ENCODE peak calls at places on chromosome 7, in five cellular contexts. H, P, A, F and T are unnamed samples. For H3K27me3, the result is how much of the 10 kb centered on the place peaks cover.

GRCh38 chr7:151519765-151520418 is at the start of gene RHEB:
- DNase-seq in H (peak), A (peak), F (peak), P (peak), T (peak)

GRCh38 chr7:157545681-157546060 is 208.9 kb downstream of the DNAJB6 start:
- DNase-seq in A (no peak), F (no peak), P (no peak), H (no peak), T (no peak)

GRCh38 chr7:94087664-94088352 is 83.7 kb upstream of the BET1 start:
- DNase-seq in A (peak), P (peak), H (peak), F (peak), T (peak)

GRCh38 chr7:129786825-129787563 is 165.8 kb downstream of the UBE2H start:
- DNase-seq in A (peak), P (no peak), F (no peak), H (peak), T (no peak)

GRCh38 chr7:106617860-106618259 is 43.1 kb downstream of the CCDC71L start:
- DNase-seq in F (no peak), H (no peak), P (no peak), A (no peak), T (no peak)

GRCh38 chr7:77501165-77501515 is 36.0 kb upstream of the PTPN12 start:
- DNase-seq in H (no peak), F (no peak), P (no peak), A (no peak), T (no peak)

GRCh38 chr7:42746226-42746625 is 165.6 kb downstream of the C7orf25 start:
- DNase-seq in H (no peak), F (no peak), P (no peak), A (no peak), T (no peak)

GRCh38 chr7:38554586-38554985 is 76.6 kb downstream of the AMPH start:
- DNase-seq in F (no peak), A (no peak), P (no peak), H (no peak), T (no peak)

GRCh38 chr7:46133741-46134140 is 212.7 kb upstream of the IGFBP3 start:
- DNase-seq in H (no peak), A (no peak), F (no peak), P (no peak), T (no peak)

GRCh38 chr7:108348913-108349312 is 107.3 kb downstream of the NRCAM start:
- DNase-seq in A (no peak), P (no peak), H (no peak), F (no peak), T (peak)

GRCh38 chr7:48781783-48782182 is 142.6 kb upstream of the CDC14C start:
- DNase-seq in H (no peak), A (no peak), P (no peak), F (no peak), T (peak)

GRCh38 chr7:15820319-15820718 is 133.8 kb upstream of the MEOX2 start:
- DNase-seq in P (no peak), H (no peak), A (no peak), F (no peak), T (no peak)

GRCh38 chr7:17944720-17945119 is 4.4 kb upstream of the SNX13 start:
- DNase-seq in F (no peak), A (no peak), H (no peak), P (no peak), T (no peak)

GRCh38 chr7:90938371-90938770 is 325.9 kb upstream of the FZD1 start:
- DNase-seq in H (no peak), A (no peak), P (no peak), F (no peak), T (no peak)

GRCh38 chr7:68381731-68382130 is 1216.5 kb upstream of the AUTS2 start:
- DNase-seq in A (no peak), F (no peak), H (no peak), P (no peak), T (no peak)

GRCh38 chr7:66736892-66737291 is 3.6 kb upstream of the RABGEF1 start:
- DNase-seq in P (no peak), F (no peak), H (no peak), A (no peak), T (no peak)

GRCh38 chr7:129098409-129099084 is 43.6 kb upstream of the TNPO3 start:
- DNase-seq in P (peak), F (no peak), A (peak), H (no peak), T (peak)

GRCh38 chr7:98474558-98474957 is 73.7 kb upstream of the BAIAP2L1 start:
- DNase-seq in F (no peak), A (no peak), P (no peak), H (no peak), T (no peak)

GRCh38 chr7:79855172-79855571 is 279.5 kb upstream of the GNAI1 start:
- DNase-seq in P (no peak), F (no peak), H (no peak), A (no peak), T (no peak)

GRCh38 chr7:44348851-44349781 is 23.7 kb upstream of the CAMK2B start:
- DNase-seq in H (peak), A (peak), F (no peak), P (no peak), T (no peak)

GRCh38 chr7:17040701-17041100 is 158.9 kb upstream of the AGR3 start:
- DNase-seq in H (no peak), F (no peak), A (no peak), P (no peak), T (no peak)

GRCh38 chr7:82264752-82265305 is 178.7 kb downstream of the CACNA2D1 start:
- DNase-seq in P (no peak), H (no peak), A (no peak), F (no peak), T (no peak)

GRCh38 chr7:14717711-14718304 is 184.7 kb downstream of the DGKB start:
- DNase-seq in F (no peak), A (peak), H (peak), P (no peak), T (peak)

GRCh38 chr7:150340875-150341262 is 560 bp downstream of the RARRES2 start:
- DNase-seq in H (no peak), P (no peak), F (no peak), A (no peak), T (no peak)

GRCh38 chr7:33814958-33815735 is 90.2 kb upstream of the BMPER start:
- DNase-seq in H (no peak), A (no peak), P (no peak), F (no peak), T (no peak)

GRCh38 chr7:99036531-99037175 is 107.3 kb downstream of the SMURF1 start:
- DNase-seq in F (no peak), A (peak), H (peak), P (no peak), T (peak)

GRCh38 chr7:91357929-91358328 is 93.7 kb downstream of the FZD1 start:
- DNase-seq in P (no peak), A (no peak), H (no peak), F (no peak), T (no peak)

GRCh38 chr7:37916017-37916672 is 472 bp downstream of the SFRP4 start:
- DNase-seq in P (no peak), A (peak), F (no peak), H (peak), T (no peak)

GRCh38 chr7:146956323-146956722 is 839.7 kb downstream of the CNTNAP2 start:
- DNase-seq in H (no peak), A (no peak), P (no peak), F (no peak), T (no peak)

GRCh38 chr7:44748948-44749731 is 493 bp downstream of the ZMIZ2 start:
- DNase-seq in P (peak), A (peak), H (peak), F (no peak), T (no peak)

GRCh38 chr7:74560081-74560719 is 97.3 kb upstream of the GTF2I start:
- DNase-seq in H (no peak), A (no peak), F (no peak), P (no peak), T (no peak)

GRCh38 chr7:44971991-44972441 is 6.8 kb downstream of the MYO1G start:
- DNase-seq in P (no peak), A (no peak), F (no peak), H (no peak), T (no peak)

GRCh38 chr7:155804897-155805825 is 7.1 kb downstream of the SHH start:
- DNase-seq in P (peak), H (peak), F (no peak), A (peak), T (peak)

GRCh38 chr7:155804431-155804831 is 7.8 kb downstream of the SHH start:
- DNase-seq in H (peak), P (no peak), A (peak), F (no peak), T (no peak)

GRCh38 chr7:155802291-155802690 is 10.0 kb downstream of the SHH start:
- DNase-seq in A (no peak), P (no peak), F (no peak), H (no peak), T (no peak)

GRCh38 chr7:155802906-155803417 is 9.3 kb downstream of the SHH start:
- DNase-seq in H (peak), F (no peak), A (peak), P (no peak), T (no peak)

DNA sequence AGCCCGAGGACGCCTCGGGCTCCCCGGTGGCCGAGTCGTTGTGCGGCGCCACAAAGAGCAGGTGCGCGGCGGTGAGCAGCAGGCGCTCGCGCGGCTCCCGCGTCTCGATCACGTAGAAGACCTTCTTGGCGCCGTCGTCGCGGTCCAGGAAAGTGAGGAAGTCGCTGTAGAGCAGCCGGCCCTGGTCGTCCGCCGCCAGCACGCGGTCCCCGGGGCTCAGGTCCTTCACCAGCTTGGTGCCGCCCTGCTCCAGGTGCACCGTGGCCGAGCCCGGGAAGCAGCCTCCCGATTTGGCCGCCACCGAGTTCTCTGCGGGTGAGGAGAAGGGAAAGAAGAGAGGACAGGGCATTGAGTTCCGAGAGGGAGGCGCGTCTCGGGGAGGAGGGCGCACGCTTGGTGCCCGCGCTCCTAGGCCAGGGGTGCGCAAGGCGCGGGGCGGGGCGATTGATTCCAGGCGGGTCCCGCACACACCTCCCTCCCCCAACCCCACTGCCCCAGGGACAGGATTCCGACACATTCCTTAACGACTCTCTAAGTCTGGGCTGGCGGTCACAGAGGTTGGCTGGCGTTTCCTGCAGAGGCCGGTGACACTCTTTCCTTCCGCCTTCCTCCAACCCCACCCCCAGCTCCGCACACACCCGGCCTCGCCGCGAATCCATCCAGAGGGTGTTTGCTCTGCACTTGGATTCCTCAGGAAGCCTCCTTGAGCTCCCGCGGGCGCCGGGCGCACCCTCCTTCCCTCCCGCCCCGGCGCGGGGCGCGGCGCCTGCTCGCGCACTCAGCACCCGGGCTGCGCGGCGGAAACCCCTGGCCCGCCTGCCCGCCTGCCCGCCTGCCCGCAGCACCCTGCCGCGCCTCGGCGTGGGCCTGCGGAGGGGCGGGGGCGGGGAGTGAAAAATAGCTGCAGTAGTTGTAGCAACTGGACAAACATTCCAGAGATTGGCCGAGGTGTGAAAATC is 8.6 kb downstream of the SHH start:
- DNase-seq in A (peak), H (peak), P (no peak), F (no peak), T (peak)
- H3K27me3 ChIP-seq in A (half or more), H (half or more), P (half or more), F (under half), T (under half)

GRCh38 chr7:20220824-20221547 is 3.8 kb upstream of the MACC1 start:
- DNase-seq in A (no peak), F (no peak), H (no peak), P (peak), T (peak)
- TF ChIP-seq EZH2phosphoT487 in A (no peak), F (no peak), H (no peak), P (no peak), T (no peak)

DNA sequence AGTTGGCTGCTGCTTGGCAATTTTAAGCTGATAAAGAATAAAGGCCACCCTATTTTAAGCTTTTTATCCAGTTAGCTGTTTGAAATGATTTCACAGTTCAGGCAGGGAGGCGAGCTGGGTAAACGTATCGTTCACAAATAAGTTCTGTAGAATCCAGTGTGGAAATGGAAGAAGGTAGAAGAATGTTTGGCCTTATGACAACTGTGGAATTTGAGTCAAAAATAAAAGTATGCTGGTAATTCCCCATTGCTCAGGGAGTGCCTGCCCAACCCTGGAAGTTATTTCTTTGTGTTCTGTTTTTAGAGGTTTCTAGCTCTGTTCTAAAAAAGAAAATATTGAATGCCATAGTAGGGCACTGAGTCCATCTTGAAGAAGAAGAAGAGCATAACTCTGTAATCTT is 113.1 kb downstream of the ARL4A start:
- DNase-seq in H (no peak), A (no peak), F (no peak), P (no peak), T (no peak)
- H3K4me2 ChIP-seq in H (no peak), A (no peak), F (peak), P (no peak), T (peak)

GRCh38 chr7:28580626-28581025 is 168.3 kb downstream of the CREB5 start:
- DNase-seq in F (no peak), A (no peak), P (no peak), H (no peak), T (no peak)
- H3K27me3 ChIP-seq in F (half or more), A (under half), P (under half), H (under half), T (under half)

DNA sequence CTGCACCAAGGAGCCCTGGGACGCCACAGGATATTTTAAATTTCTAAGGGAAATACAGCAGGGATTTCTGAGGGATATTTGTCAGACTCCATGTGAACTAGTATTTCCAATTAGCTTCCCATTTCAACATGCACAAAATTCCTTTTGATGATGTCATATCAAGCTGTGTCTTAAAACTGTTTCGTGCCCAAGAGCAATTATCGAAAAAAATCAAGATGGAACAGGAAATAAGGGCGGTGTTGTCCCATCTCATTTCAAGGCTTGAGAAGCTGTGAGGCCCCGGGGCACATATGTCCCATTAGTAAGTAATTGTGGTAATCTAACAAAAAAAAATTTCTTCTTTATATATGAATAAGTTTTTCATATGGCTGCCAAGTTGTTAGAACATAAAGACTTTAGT is 47.4 kb downstream of the PPP1R17 start:
- DNase-seq in H (no peak), F (no peak), P (no peak), A (no peak), T (no peak)
- TF ChIP-seq EZH2phosphoT487 in H (no peak), F (no peak), P (no peak), A (no peak), T (no peak)

GRCh38 chr7:142412551-142413193 is 154.8 kb upstream of the PRSS58 start:
- DNase-seq in H (peak), P (peak), F (peak), A (peak), T (peak)
- H3K4me2 ChIP-seq in H (no peak), P (no peak), F (no peak), A (no peak), T (no peak)

GRCh38 chr7:114082934-114083647 is 164.3 kb upstream of the PPP1R3A start:
- DNase-seq in P (no peak), A (peak), H (peak), F (no peak), T (no peak)

GRCh38 chr7:114083714-114084113 is 164.9 kb upstream of the PPP1R3A start:
- DNase-seq in F (no peak), H (no peak), A (no peak), P (no peak), T (no peak)

GRCh38 chr7:114084381-114085312 is 165.8 kb upstream of the PPP1R3A start:
- DNase-seq in H (peak), A (peak), P (peak), F (no peak), T (no peak)

GRCh38 chr7:114081606-114082425 is 163.0 kb upstream of the PPP1R3A start:
- DNase-seq in H (peak), P (peak), F (peak), A (peak), T (peak)

DNA sequence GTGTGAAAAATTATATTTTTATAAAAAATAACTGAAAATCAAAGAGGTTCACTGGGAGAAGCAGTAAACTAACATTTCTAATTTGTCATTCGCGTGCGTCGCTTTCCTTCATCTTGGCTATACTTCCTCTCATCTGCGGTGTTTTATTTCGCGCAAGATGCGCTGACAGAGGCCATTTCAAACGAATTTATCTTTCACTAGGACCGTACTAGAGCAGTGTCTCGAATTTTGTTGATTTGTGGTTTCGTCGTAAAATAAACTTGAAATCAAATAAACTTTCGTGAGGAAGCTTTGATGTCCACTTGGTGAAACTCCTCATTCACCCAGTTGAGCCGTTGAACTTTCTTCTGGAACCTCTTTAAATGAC is 163.7 kb upstream of the PPP1R3A start:
- DNase-seq in A (peak), P (no peak), F (no peak), H (no peak), T (no peak)
- H3K27me3 ChIP-seq in A (half or more), P (under half), F (under half), H (half or more), T (half or more)

DNA sequence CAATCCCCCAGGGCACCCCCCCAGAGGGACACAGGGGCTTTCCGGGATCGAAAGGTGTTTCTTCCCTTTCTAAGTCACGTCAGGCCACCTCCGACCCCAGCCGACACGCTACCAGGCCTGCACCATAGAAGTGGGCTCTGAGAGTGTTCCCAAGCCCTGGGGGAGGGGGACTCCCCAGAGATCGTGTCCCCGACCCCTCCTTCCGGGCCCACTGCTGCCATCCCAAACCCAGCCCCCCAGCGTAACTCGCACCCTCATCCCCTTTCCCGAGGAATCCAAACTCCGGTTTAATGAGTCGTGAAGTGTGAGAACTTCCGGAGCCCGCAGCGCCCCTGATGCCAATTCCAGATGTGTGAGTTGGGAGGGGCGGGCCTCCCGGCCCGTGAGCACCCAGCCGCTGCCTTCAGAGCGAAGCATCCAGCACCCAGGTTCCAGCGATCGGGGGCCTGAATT is 11.3 kb downstream of the UNCX start:
- DNase-seq in F (no peak), P (no peak), A (peak), H (peak), T (no peak)
- TF ChIP-seq EZH2phosphoT487 in F (no peak), P (no peak), A (peak), H (no peak), T (no peak)

DNA sequence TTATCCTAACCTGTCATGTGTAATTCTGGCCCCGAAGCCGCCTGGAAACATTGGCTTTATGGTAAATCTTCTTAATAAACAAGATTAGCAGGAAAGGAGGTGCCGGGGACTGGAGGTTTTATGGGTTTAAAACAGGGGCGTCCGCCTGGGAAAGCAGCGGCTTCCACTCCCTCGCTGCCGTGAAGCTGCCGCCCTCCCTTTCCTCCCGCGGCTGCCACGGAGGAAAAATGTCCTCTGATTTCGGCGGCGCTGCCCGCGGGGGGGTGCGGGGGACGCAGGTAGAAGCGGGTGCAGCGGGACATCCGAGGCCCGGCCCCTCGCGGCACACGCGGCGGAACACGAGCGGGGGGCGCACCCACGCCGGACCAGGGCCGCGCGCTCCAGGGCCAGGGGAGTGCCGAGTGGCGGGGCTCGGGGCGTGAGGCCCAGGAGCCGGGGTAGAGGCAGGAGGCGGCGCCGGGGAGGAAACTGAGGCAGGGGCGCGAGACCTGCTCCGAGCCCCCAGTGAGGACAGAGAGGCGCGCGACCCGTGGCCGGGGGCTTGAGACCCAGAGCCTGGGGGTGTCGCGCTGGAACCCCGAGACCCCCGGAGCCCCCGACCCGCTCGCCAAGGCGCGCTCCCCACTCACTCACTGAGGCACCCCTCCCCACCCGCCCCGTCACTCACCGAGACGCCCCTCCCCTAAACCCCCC is 978 bp downstream of the PTPRN2 start:
- DNase-seq in P (no peak), H (peak), F (no peak), A (no peak), T (no peak)
- H3K4me2 ChIP-seq in P (no peak), H (peak), F (no peak), A (peak), T (no peak)